ENCODE peak calls at places on chromosomes 13 and 19, in four cellular contexts. I is breast epithelium, O is ascending aorta, Y is thoracic aorta. C is an unnamed sample.

GRCh38 chr13:44758595-44759221 is 182.6 kb upstream of the TSC22D1 start:
- DNase-seq in I (no peak), O (no peak), Y (no peak), C (no peak)

GRCh38 chr19:43526884-43527859 is at the start of gene ETHE1:
- DNase-seq in I (peak), O (peak), Y (peak), C (no peak)

GRCh38 chr13:60572003-60572792 is 175.2 kb downstream of the TDRD3 start:
- DNase-seq in I (no peak), O (no peak), Y (no peak), C (peak)

GRCh38 chr19:43776285-43776684 is 4.5 kb downstream of the KCNN4 start:
- DNase-seq in I (no peak), O (no peak), Y (no peak), C (no peak)

GRCh38 chr19:47247308-47247990 is 8.9 kb upstream of the CCDC9 start:
- DNase-seq in I (peak), O (no peak), Y (no peak), C (no peak)

GRCh38 chr13:97726664-97727235 is 226.7 kb upstream of the IPO5 start:
- DNase-seq in I (no peak), O (no peak), Y (no peak), C (no peak)

GRCh38 chr19:12833747-12834417 is 497 bp downstream of the RTBDN start:
- DNase-seq in I (no peak), O (no peak), Y (no peak), C (no peak)

GRCh38 chr13:46006688-46007452 is 45.7 kb downstream of the ZC3H13 start:
- DNase-seq in I (no peak), O (no peak), Y (no peak), C (no peak)

GRCh38 chr13:46160474-46161066 is 21.4 kb downstream of the LCP1 start:
- DNase-seq in I (no peak), O (no peak), Y (no peak), C (no peak)

GRCh38 chr19:45940515-45940805 is 25.9 kb upstream of the NANOS2 start:
- DNase-seq in I (no peak), O (no peak), Y (no peak), C (no peak)

GRCh38 chr13:84917252-84917878 is 881.9 kb downstream of the SLITRK6 start:
- DNase-seq in I (no peak), O (no peak), Y (no peak), C (peak)

GRCh38 chr13:52463526-52463925 is 8.2 kb downstream of the CKAP2 start:
- DNase-seq in I (no peak), O (no peak), Y (no peak), C (no peak)

GRCh38 chr13:51620165-51620983 is 36.1 kb downstream of the WDFY2 start:
- DNase-seq in I (no peak), O (no peak), Y (no peak), C (no peak)

GRCh38 chr19:1073956-1074511 is 7.1 kb downstream of the ARHGAP45 start:
- DNase-seq in I (no peak), O (no peak), Y (no peak), C (no peak)

GRCh38 chr13:107716741-107717140 is 498.6 kb downstream of the LIG4 start:
- DNase-seq in I (no peak), O (no peak), Y (no peak), C (no peak)

GRCh38 chr19:56562766-56563165 is 4.5 kb upstream of the ZNF470 start:
- DNase-seq in I (no peak), O (no peak), Y (no peak), C (no peak)
- TF ChIP-seq CTCF in I (no peak), O (no peak), Y (no peak), C (no peak)

GRCh38 chr13:30338952-30339351 is 31.6 kb upstream of the KATNAL1 start:
- DNase-seq in I (no peak), O (no peak), Y (no peak), C (no peak)

GRCh38 chr13:30341815-30342570 is 34.6 kb upstream of the KATNAL1 start:
- DNase-seq in I (peak), O (peak), Y (peak), C (peak)

GRCh38 chr13:30339721-30340366 is 32.5 kb upstream of the KATNAL1 start:
- DNase-seq in I (no peak), O (no peak), Y (no peak), C (no peak)

GRCh38 chr13:30338331-30338851 is 31.0 kb upstream of the KATNAL1 start:
- DNase-seq in I (no peak), O (no peak), Y (no peak), C (no peak)

DNA sequence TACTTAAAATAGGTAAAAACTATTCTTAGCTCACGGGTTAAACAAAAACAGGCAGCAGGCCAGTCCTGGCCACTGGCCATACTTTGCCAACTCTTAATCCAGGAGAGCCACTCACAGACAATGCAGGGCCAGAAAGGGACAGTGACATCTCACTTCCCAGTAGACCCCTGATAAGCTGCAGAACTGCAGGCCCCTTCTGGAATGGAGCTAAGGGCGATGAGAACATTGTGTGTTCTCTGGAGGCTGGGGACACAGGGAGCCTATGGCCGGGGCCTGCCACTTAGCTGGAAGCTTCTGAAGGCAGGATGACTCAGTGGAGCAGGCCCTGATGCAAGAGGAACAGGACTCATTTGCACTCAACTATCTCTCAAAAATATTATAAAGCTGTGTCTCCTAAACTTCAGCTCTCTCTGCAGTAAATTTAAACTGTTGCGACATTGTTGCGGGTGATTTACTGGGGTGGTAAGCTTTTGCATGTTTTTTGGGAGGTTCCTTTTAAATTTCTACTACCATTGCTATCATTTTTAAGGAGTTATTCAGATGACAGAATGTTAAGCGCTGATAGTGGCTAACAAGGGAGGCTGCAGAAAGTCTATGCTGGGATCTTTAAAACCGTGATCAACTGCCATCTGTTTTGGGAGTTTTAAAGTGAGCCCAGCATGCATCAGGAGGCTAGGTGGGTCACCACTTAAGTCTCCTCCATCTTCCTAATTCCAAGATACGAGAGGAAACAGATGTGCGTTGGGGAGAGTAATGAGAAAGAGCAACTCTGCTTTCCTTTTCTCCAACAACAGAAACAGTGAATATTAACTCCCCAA is 33.2 kb upstream of the KATNAL1 start:
- DNase-seq in I (peak), O (peak), Y (peak), C (no peak)
- H3K4me3 ChIP-seq in I (no peak), O (no peak), Y (peak), C (no peak)

GRCh38 chr19:17679526-17680234 is 8.5 kb downstream of the UNC13A start:
- DNase-seq in I (no peak), O (no peak), Y (no peak), C (no peak)

GRCh38 chr19:17681505-17682125 is 6.5 kb downstream of the UNC13A start:
- DNase-seq in I (no peak), O (no peak), Y (no peak), C (no peak)

GRCh38 chr19:17682273-17682672 is 5.9 kb downstream of the UNC13A start:
- DNase-seq in I (no peak), O (no peak), Y (no peak), C (no peak)

GRCh38 chr19:17678836-17679235 is 9.3 kb downstream of the UNC13A start:
- DNase-seq in I (no peak), O (no peak), Y (no peak), C (no peak)

DNA sequence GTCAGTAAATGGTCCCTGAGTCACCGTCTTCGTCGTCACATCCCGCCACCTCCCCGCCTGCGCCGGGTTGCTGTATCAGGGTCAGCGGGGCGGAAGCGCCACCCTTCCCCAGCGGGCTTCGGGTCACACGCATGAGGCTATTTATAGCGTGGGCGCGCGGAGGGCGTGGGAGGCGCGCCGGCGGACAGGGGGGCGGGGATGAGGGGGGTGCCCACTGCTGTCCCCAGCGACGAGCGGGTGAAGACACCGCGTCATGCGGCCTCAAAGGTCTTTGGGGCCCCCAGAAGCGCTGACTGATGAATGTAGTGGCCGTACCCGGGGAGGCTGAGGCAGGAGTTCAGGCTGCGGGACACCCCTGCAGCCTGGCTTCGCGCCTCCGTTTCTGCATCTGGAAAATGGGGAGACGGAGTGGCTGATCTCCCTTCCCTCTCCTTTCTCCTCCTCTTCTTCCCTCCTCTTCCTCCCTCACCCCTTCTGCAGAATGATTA is 7.9 kb downstream of the UNC13A start:
- DNase-seq in I (peak), O (peak), Y (peak), C (no peak)
- TF ChIP-seq CTCF in I (no peak), O (peak), Y (no peak), C (no peak)

DNA sequence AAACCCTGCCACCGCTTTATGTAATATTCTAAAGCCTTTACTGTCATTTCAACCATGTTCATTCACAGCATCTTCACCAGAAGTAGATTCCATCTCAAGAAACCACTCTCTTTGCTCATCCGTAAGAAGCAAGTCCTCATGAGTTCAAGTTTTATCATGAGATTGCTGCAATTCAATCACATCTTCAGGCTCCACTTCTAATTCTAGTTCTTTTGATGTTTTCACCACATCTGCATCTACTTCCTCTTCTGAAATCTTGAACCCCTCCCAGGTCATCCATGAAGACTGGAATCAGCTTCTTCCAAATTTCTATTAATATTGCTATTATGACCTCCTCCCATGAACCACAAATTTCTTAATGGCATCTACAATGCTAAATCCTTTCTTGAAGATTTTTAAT is 83.9 kb downstream of the FOXO1 start:
- DNase-seq in I (no peak), O (no peak), Y (no peak), C (no peak)
- H3K4me3 ChIP-seq in I (no peak), O (no peak), Y (no peak), C (no peak)